ENCODE peak calls at places on chromosomes 2 and 18, in five cellular contexts. One of them, this sample, is unnamed.

GRCh38 chr18:49052891-49053644 is 102.3 kb upstream of the SMAD7 start:
- DNase-seq in IMR-90: peak; percentile 97
- DNase-seq in LNCaP clone FGC: no peak
- DNase-seq in heart left ventricle: no peak
- DNase-seq in AG10803: peak; percentile 96
- DNase-seq in this sample: peak; percentile 85

GRCh38 chr2:128520787-128521186 is 202.1 kb upstream of the HS6ST1 start:
- DNase-seq in AG10803: no peak
- DNase-seq in IMR-90: no peak
- DNase-seq in heart left ventricle: no peak
- DNase-seq in LNCaP clone FGC: no peak
- DNase-seq in this sample: no peak

GRCh38 chr2:118834901-118835738 is 12.3 kb downstream of the EN1 start:
- DNase-seq in LNCaP clone FGC: no peak
- DNase-seq in IMR-90: no peak
- DNase-seq in AG10803: no peak
- DNase-seq in heart left ventricle: no peak
- DNase-seq in this sample: no peak

GRCh38 chr18:79056827-79057367 is 12.3 kb upstream of the ATP9B start:
- DNase-seq in IMR-90: no peak
- DNase-seq in heart left ventricle: no peak
- DNase-seq in AG10803: no peak
- DNase-seq in LNCaP clone FGC: no peak
- DNase-seq in this sample: no peak

GRCh38 chr2:36562245-36562644 is 35.7 kb downstream of the FEZ2 start:
- DNase-seq in LNCaP clone FGC: no peak
- DNase-seq in IMR-90: peak; percentile 79
- DNase-seq in heart left ventricle: no peak
- DNase-seq in AG10803: peak; percentile 64
- DNase-seq in this sample: peak; percentile 53

GRCh38 chr2:54724150-54724559 is 693 bp downstream of the EML6 start:
- DNase-seq in AG10803: peak; percentile 1
- DNase-seq in IMR-90: no peak
- DNase-seq in heart left ventricle: no peak
- DNase-seq in LNCaP clone FGC: no peak
- DNase-seq in this sample: peak; percentile 18

GRCh38 chr18:65336411-65336810 is 414.4 kb upstream of the CDH7 start:
- DNase-seq in heart left ventricle: no peak
- DNase-seq in LNCaP clone FGC: no peak
- DNase-seq in IMR-90: no peak
- DNase-seq in AG10803: no peak
- DNase-seq in this sample: no peak

GRCh38 chr2:170817247-170817998 is 736 bp downstream of the GAD1 start:
- DNase-seq in heart left ventricle: no peak
- DNase-seq in IMR-90: peak; percentile 5
- DNase-seq in LNCaP clone FGC: no peak
- DNase-seq in AG10803: peak; percentile 33
- DNase-seq in this sample: peak; percentile 18

GRCh38 chr2:42385225-42385624 is 24.2 kb upstream of the COX7A2L start:
- DNase-seq in LNCaP clone FGC: no peak
- DNase-seq in AG10803: no peak
- DNase-seq in IMR-90: peak; percentile 5
- DNase-seq in heart left ventricle: no peak
- DNase-seq in this sample: peak; percentile 19

GRCh38 chr18:51867767-51868166 is 472.2 kb upstream of the DCC start:
- DNase-seq in heart left ventricle: no peak
- DNase-seq in LNCaP clone FGC: no peak
- DNase-seq in AG10803: peak; percentile 1
- DNase-seq in IMR-90: peak; percentile 8
- DNase-seq in this sample: peak; percentile 12

GRCh38 chr2:108853421-108853820 is 66.8 kb downstream of the CCDC138 start:
- DNase-seq in LNCaP clone FGC: no peak
- DNase-seq in heart left ventricle: no peak
- DNase-seq in IMR-90: peak; percentile 59
- DNase-seq in AG10803: peak; percentile 12
- DNase-seq in this sample: peak; percentile 10

DNA sequence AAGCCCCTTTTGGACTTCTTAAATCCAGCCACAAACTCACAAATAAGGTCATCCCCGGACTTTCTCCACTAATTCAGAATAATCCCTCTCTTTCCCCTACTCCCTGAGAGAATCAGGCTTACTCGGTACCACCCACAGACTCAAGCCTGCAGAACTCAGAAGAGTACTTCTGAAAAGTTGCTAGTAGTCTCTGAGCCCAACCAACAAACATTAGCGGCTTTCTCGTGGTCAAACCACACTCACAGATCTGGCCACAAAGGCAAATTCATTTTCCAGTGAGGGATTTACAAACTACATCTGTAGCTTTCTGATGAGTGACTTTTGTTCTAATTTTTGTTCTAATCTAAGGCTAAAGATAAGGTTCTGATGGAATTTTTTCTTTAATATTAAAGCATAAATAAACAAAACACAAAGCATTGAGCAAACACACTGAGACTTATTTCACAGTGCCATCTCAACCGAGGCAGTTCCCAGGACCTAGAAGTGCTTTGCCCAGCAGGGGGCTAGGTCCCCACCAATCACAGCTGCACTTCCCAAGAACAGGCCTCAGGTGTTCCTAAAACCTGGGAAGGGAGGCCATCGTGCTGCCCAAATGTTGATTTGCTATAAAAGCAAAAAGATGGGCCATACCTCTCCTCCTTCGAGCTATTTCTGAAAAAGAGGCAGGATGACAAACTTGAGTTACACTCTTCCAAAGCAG is 110.7 kb downstream of the COLEC12 start:
- DNase-seq in LNCaP clone FGC: peak; percentile 10
- DNase-seq in AG10803: peak; percentile 75
- DNase-seq in IMR-90: peak; percentile 22
- DNase-seq in heart left ventricle: no peak
- DNase-seq in this sample: peak; percentile 31
- TF ChIP-seq CTCF in LNCaP clone FGC: peak; percentile 18
- TF ChIP-seq CTCF in AG10803: peak; percentile 12
- TF ChIP-seq CTCF in IMR-90: peak; percentile 3
- TF ChIP-seq CTCF in heart left ventricle: no peak
- TF ChIP-seq CTCF in this sample: peak; percentile 34

DNA sequence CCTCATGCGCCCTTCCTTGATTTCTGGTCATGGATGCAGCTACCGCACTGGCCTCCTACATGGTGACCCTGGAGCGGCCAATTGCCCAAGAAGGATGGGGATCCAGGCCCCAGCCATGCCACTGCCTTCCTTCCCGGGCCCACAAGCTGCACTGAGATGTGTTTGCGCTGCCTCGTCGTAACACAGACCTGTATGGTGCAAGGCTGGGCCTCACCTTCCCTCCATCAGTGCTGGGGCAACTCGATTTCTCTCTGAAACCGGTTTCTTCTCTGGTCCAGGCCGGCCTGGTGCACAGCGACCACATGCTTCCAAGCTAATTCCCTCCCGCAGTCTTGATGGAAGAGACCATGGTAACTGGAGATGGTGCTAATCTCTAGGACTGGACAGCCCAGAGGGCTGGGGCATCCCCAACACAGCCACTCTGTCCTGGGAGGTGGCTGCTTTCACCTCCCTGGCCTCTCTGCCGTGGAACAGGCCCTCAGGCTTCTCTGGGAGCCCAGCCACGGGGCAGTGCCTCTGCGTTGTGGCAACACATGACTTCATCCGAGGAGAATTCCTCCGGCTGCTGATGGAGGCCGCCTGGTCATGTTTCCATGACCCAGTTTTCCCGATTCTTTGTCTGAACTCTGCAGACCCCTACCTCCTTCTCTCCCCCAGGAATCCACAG is 184.2 kb downstream of the GLI2 start:
- DNase-seq in LNCaP clone FGC: no peak
- DNase-seq in AG10803: peak; percentile 76
- DNase-seq in heart left ventricle: peak; percentile 47
- DNase-seq in IMR-90: peak; percentile 76
- DNase-seq in this sample: peak; percentile 82
- H3K4me3 ChIP-seq in LNCaP clone FGC: no peak overlapping the region
- H3K4me3 ChIP-seq in AG10803: peak overlapping the region; percentile 24
- H3K4me3 ChIP-seq in heart left ventricle: no peak overlapping the region
- H3K4me3 ChIP-seq in IMR-90: no peak overlapping the region
- H3K4me3 ChIP-seq in this sample: no peak overlapping the region

GRCh38 chr2:187577310-187577709 is 23.1 kb upstream of the TFPI start:
- DNase-seq in heart left ventricle: no peak
- DNase-seq in AG10803: no peak
- DNase-seq in LNCaP clone FGC: no peak
- DNase-seq in IMR-90: no peak
- DNase-seq in this sample: no peak
- TF ChIP-seq CTCF in heart left ventricle: no peak
- TF ChIP-seq CTCF in AG10803: no peak
- TF ChIP-seq CTCF in LNCaP clone FGC: no peak
- TF ChIP-seq CTCF in IMR-90: no peak
- TF ChIP-seq CTCF in this sample: no peak

GRCh38 chr2:113257511-113258264 is 21.0 kb downstream of the PAX8 start:
- DNase-seq in LNCaP clone FGC: no peak
- DNase-seq in IMR-90: peak; percentile 47
- DNase-seq in AG10803: no peak
- DNase-seq in heart left ventricle: no peak
- DNase-seq in this sample: no peak
- H3K4me3 ChIP-seq in LNCaP clone FGC: no peak overlapping the region
- H3K4me3 ChIP-seq in IMR-90: no peak overlapping the region
- H3K4me3 ChIP-seq in AG10803: no peak overlapping the region
- H3K4me3 ChIP-seq in heart left ventricle: no peak overlapping the region
- H3K4me3 ChIP-seq in this sample: no peak overlapping the region

This sample was measured in fibroblast of villous mesenchyme.